ENCODE peak calls at places on chromosome 16, in nine cellular contexts. V is progenitor cell of endocrine pancreas; Z is CD8-positive, alpha-beta T cell; B is CD4-positive, alpha-beta T cell; P is HepG2; W is right lobe of liver; U is mucosa of descending colon; A is heart right ventricle; I is neural crest cell. C is an unnamed sample.

GRCh38 chr16:72388007-72388406 is 216.1 kb upstream of the PMFBP1 start:
- DNase-seq in V (no peak), Z (no peak), B (no peak), P (no peak), W (no peak), U (no peak), A (no peak), I (no peak), C (no peak)

GRCh38 chr16:47016700-47017133 is 43.2 kb upstream of the DNAJA2 start:
- DNase-seq in V (no peak), Z (peak), B (no peak), P (no peak), W (no peak), U (no peak), A (no peak), I (no peak), C (no peak)

GRCh38 chr16:27169511-27170071 is 33.7 kb upstream of the KDM8 start:
- DNase-seq in V (no peak), Z (peak), B (peak), P (peak), W (no peak), U (no peak), A (no peak), I (no peak), C (no peak)

GRCh38 chr16:9134739-9135138 is 43.3 kb downstream of the HAPSTR1 start:
- DNase-seq in V (peak), Z (peak), B (peak), P (peak), W (no peak), U (peak), A (peak), I (peak), C (peak)

GRCh38 chr16:81586421-81586820 is 141.8 kb downstream of the CMIP start:
- DNase-seq in V (no peak), Z (no peak), B (no peak), P (no peak), W (no peak), U (no peak), A (no peak), I (no peak), C (peak)

GRCh38 chr16:25018972-25019617 is 3.9 kb upstream of the ARHGAP17 start:
- DNase-seq in V (no peak), Z (no peak), B (no peak), P (no peak), W (no peak), U (no peak), A (no peak), I (no peak), C (no peak)

GRCh38 chr16:18041864-18042834 is 294.4 kb downstream of the NPIPA8 start:
- DNase-seq in V (no peak), Z (no peak), B (no peak), P (no peak), W (no peak), U (no peak), A (no peak), I (no peak), C (no peak)

GRCh38 chr16:79272141-79272577 is 328.4 kb downstream of the MAF start:
- DNase-seq in V (no peak), Z (peak), B (peak), P (no peak), W (no peak), U (no peak), A (no peak), I (no peak), C (no peak)

GRCh38 chr16:57609541-57610401 is 18.7 kb upstream of the ADGRG1 start:
- DNase-seq in V (no peak), Z (peak), B (no peak), P (no peak), W (no peak), U (peak), A (peak), I (no peak), C (peak)

GRCh38 chr16:5065368-5065767 is 388 bp downstream of the C16orf89 start:
- DNase-seq in V (no peak), Z (no peak), B (no peak), P (no peak), W (no peak), U (no peak), A (no peak), I (no peak), C (no peak)

GRCh38 chr16:58094791-58095574 is 34.2 kb downstream of the CFAP20 start:
- DNase-seq in V (no peak), Z (no peak), B (no peak), P (no peak), W (peak), U (no peak), A (peak), I (peak), C (peak)

GRCh38 chr16:69073181-69073669 is 32.2 kb upstream of the HAS3 start:
- DNase-seq in V (no peak), Z (no peak), B (no peak), P (peak), W (no peak), U (no peak), A (no peak), I (no peak), C (no peak)

GRCh38 chr16:77780378-77780837 is 8.0 kb upstream of the VAT1L start:
- DNase-seq in V (no peak), Z (no peak), B (no peak), P (peak), W (no peak), U (no peak), A (no peak), I (no peak), C (no peak)

GRCh38 chr16:27312580-27313421 is 973 bp upstream of the IL4R start:
- DNase-seq in V (no peak), Z (no peak), B (no peak), P (no peak), W (no peak), U (no peak), A (no peak), I (no peak), C (no peak)

GRCh38 chr16:56196381-56196780 is 5.1 kb downstream of the GNAO1 start:
- DNase-seq in V (no peak), Z (no peak), B (no peak), P (no peak), W (no peak), U (no peak), A (no peak), I (no peak), C (no peak)

GRCh38 chr16:11833951-11834695 is 17.2 kb downstream of the RSL1D1 start:
- DNase-seq in V (no peak), Z (no peak), B (no peak), P (peak), W (no peak), U (no peak), A (no peak), I (no peak), C (no peak)

GRCh38 chr16:53745126-53745525 is 41.2 kb downstream of the FTO start:
- DNase-seq in V (no peak), Z (no peak), B (no peak), P (no peak), W (no peak), U (no peak), A (no peak), I (no peak), C (no peak)

GRCh38 chr16:49348408-49349176 is 25.0 kb upstream of the C16orf78 start:
- DNase-seq in V (no peak), Z (no peak), B (no peak), P (no peak), W (no peak), U (no peak), A (no peak), I (no peak), C (no peak)

DNA sequence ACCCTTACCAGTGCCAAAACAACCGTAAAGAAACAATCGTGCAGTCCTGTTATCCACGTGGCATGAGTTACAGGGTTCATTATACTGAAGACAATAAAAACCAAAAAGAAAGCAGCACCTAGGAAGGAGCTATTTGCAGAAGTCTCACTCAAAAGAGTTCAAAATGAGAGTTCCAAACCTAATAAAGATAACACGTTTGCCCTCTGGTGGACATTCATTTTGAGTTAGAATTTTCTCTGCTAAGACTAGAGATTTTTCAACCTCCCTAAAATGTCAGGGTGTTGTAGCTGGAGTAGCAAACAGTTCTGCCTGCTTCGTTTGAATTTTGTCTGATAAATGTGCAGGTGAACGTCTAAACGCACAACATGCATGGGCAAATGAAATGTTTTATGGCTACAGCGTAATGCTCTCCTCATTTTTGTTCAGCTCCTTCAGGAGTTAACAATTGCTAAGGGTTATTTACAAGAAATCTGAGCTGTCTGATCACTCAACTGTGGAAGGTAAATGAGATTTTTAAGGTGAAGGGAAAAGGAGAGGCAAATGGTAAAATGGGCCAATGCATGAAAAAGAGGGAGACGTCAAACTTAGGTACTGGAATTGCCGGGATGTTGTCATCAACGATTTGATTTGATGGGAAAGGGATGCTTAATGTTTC is 1067.9 kb upstream of the EEF2KMT start:
- DNase-seq in V (no peak), Z (no peak), B (no peak), P (no peak), W (no peak), U (no peak), A (no peak), I (no peak), C (no peak)
- TF ChIP-seq CTCF in V (peak), Z (no peak), B (no peak), P (no peak), W (no peak), U (no peak), A (no peak), I (peak), C (peak)

GRCh38 chr16:29992371-29992967 is 2.9 kb downstream of the HIRIP3 start:
- DNase-seq in V (no peak), Z (no peak), B (no peak), P (no peak), W (peak), U (no peak), A (no peak), I (no peak), C (peak)
- TF ChIP-seq CTCF in V (no peak), Z (no peak), B (no peak), P (no peak), W (no peak), U (no peak), A (no peak), I (no peak), C (no peak)

DNA sequence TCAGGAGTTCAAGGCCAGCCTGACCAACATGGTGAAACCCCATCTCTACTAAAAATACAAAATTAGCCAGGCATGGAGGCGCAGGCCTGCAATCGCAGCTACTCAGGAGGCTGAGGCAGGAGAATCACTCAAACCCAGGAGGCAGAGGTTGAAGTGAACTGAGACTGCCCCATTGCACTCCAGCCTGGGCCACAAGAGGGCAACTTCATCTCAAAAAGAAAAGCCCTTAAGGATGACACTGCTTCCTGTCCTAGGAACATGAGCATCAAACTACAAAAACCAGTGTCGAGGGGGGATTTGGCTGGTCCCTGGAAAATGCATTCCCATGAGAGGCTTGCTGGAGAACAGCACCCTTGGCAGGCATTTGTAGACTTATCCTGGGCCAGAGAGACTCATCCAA is 449.5 kb upstream of the PSMD7 start:
- DNase-seq in V (no peak), Z (no peak), B (no peak), P (no peak), W (no peak), U (no peak), A (no peak), I (no peak), C (no peak)
- TF ChIP-seq CTCF in V (no peak), Z (no peak), B (no peak), P (no peak), W (no peak), U (no peak), A (no peak), I (no peak), C (no peak)

GRCh38 chr16:67327774-67328173 is 1.2 kb downstream of the LRRC36 start:
- DNase-seq in V (no peak), Z (no peak), B (no peak), P (no peak), W (no peak), U (no peak), A (no peak), I (no peak), C (no peak)

GRCh38 chr16:67326115-67326471 is 448 bp downstream of the KCTD19 start:
- DNase-seq in V (no peak), Z (no peak), B (no peak), P (no peak), W (no peak), U (no peak), A (no peak), I (no peak), C (no peak)

GRCh38 chr16:67329901-67330300 is 3.3 kb downstream of the LRRC36 start:
- DNase-seq in V (no peak), Z (no peak), B (no peak), P (no peak), W (no peak), U (no peak), A (no peak), I (no peak), C (no peak)

DNA sequence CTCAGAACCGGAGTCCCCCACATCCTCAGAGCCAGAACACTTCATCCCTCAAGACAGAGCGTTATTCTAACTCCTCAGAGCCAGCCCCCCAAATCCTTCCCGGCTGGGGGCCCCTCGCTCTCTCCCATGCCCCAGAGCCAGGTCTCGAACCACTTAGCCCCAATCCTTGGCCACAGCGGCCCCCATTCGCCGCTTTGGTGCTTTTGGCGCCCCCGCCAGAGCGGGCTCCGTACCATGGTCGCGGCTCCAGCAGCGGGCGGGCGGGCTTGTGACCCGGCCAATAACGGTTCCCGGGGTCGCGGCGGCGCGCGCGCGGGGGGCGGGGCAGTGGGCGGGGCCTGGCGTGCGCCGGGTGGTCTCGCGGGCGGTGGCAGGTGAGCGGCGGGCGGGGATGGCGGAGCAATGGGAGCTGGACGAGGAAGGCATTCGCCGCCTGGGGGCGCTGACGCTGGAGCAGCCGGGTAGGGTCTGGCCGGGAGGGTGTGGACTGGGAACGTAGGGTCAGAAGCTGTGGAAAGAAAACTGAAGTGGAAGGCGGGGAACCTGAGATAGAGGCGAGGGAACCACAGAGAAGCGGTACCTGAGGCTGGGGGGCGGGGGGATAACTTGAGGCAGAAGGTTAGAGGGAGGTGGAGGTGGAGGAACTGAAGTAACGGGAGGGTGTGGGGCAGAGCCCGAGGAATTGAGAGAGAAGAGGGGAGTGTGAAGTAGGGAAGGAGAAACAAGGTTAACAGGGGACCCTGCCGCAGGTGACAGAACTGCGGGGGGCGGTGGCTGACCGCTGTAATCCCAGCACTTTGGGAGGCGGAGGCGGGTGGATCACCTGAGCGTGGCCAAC is at the start of the genes KCTD19 and LRRC36:
- DNase-seq in V (peak), Z (peak), B (peak), P (peak), W (peak), U (peak), A (peak), I (peak), C (no peak)
- TF ChIP-seq CTCF in V (peak), Z (peak), B (peak), P (peak), W (peak), U (peak), A (peak), I (peak), C (peak)

C was measured in chondrocyte.